ENCODE peak calls at places on chromosomes 12 and 14, in four cellular contexts. One of them, this sample, is unnamed.
A peak's percentile ranks its signal among the peaks of the same experiment; 100 is the strongest.

GRCh38 chr14:41488401-41488800 is 118.3 kb upstream of the LRFN5 start:
- DNase-seq in ELR: no peak
- DNase-seq in hypothalamus: no peak
- DNase-seq in substantia nigra: no peak
- DNase-seq in this sample: no peak

GRCh38 chr12:112841891-112842290 is 50.3 kb downstream of the RPH3A start:
- DNase-seq in ELR: peak; percentile 69
- DNase-seq in hypothalamus: no peak
- DNase-seq in substantia nigra: no peak
- DNase-seq in this sample: no peak

GRCh38 chr14:32588448-32589320 is 259.6 kb downstream of the AKAP6 start:
- DNase-seq in ELR: peak; percentile 66
- DNase-seq in hypothalamus: no peak
- DNase-seq in substantia nigra: no peak
- DNase-seq in this sample: peak; percentile 54

GRCh38 chr14:101030586-101030985 is 127.1 kb upstream of the RTL1 start:
- DNase-seq in ELR: no peak
- DNase-seq in hypothalamus: no peak
- DNase-seq in substantia nigra: no peak
- DNase-seq in this sample: no peak

GRCh38 chr12:92538970-92539749 is 163.6 kb upstream of the PLEKHG7 start:
- DNase-seq in ELR: peak; percentile 68
- DNase-seq in hypothalamus: no peak
- DNase-seq in substantia nigra: no peak
- DNase-seq in this sample: peak; percentile 95

GRCh38 chr12:113766133-113766879 is 199.8 kb downstream of the RBM19 start:
- DNase-seq in ELR: no peak
- DNase-seq in hypothalamus: no peak
- DNase-seq in substantia nigra: no peak
- DNase-seq in this sample: no peak

GRCh38 chr12:53481957-53482586 is 17.2 kb downstream of the MAP3K12 start:
- DNase-seq in ELR: peak; percentile 65
- DNase-seq in hypothalamus: no peak
- DNase-seq in substantia nigra: no peak
- DNase-seq in this sample: no peak

GRCh38 chr12:108799528-108800243 is 57.7 kb downstream of the SSH1 start:
- DNase-seq in ELR: no peak
- DNase-seq in hypothalamus: no peak
- DNase-seq in substantia nigra: no peak
- DNase-seq in this sample: no peak

GRCh38 chr14:64639340-64639821 is 64.8 kb upstream of the PLEKHG3 start:
- DNase-seq in ELR: no peak
- DNase-seq in hypothalamus: no peak
- DNase-seq in substantia nigra: no peak
- DNase-seq in this sample: no peak

GRCh38 chr14:28772613-28773012 is 6.0 kb downstream of the FOXG1 start:
- DNase-seq in ELR: no peak
- DNase-seq in hypothalamus: no peak
- DNase-seq in substantia nigra: no peak
- DNase-seq in this sample: no peak

GRCh38 chr12:120515496-120515895 is 13.5 kb downstream of the COQ5 start:
- DNase-seq in ELR: no peak
- DNase-seq in hypothalamus: no peak
- DNase-seq in substantia nigra: no peak
- DNase-seq in this sample: no peak

GRCh38 chr12:27151479-27151878 is 69.1 kb upstream of the C12orf71 start:
- DNase-seq in ELR: no peak
- DNase-seq in hypothalamus: no peak
- DNase-seq in substantia nigra: no peak
- DNase-seq in this sample: no peak

GRCh38 chr12:126347421-126347820 is 1282.2 kb downstream of the AACS start:
- DNase-seq in ELR: no peak
- DNase-seq in hypothalamus: no peak
- DNase-seq in substantia nigra: no peak
- DNase-seq in this sample: no peak

GRCh38 chr14:55721353-55721752 is 141.3 kb downstream of the KTN1 start:
- DNase-seq in ELR: peak; percentile 84
- DNase-seq in hypothalamus: no peak
- DNase-seq in substantia nigra: no peak
- DNase-seq in this sample: peak; percentile 96

GRCh38 chr14:99643343-99643742 is 1.6 kb upstream of the HHIPL1 start:
- DNase-seq in ELR: no peak
- DNase-seq in hypothalamus: no peak
- DNase-seq in substantia nigra: no peak
- DNase-seq in this sample: no peak

GRCh38 chr12:93785262-93786010 is 108.3 kb downstream of the CRADD start:
- DNase-seq in ELR: peak; percentile 99
- DNase-seq in hypothalamus: no peak
- DNase-seq in substantia nigra: no peak
- DNase-seq in this sample: peak; percentile 98

GRCh38 chr12:15164997-15165659 is 56.1 kb downstream of the RERG start:
- DNase-seq in ELR: peak; percentile 9
- DNase-seq in hypothalamus: no peak
- DNase-seq in substantia nigra: no peak
- DNase-seq in this sample: peak; percentile 62

GRCh38 chr14:53701108-53701875 is 255.3 kb downstream of the BMP4 start:
- DNase-seq in ELR: no peak
- DNase-seq in hypothalamus: no peak
- DNase-seq in substantia nigra: no peak
- DNase-seq in this sample: no peak

GRCh38 chr12:1130164-1130563 is 139.1 kb downstream of the ERC1 start:
- DNase-seq in ELR: peak; percentile 15
- DNase-seq in hypothalamus: no peak
- DNase-seq in substantia nigra: no peak
- DNase-seq in this sample: no peak

GRCh38 chr12:56998981-56999380 is 7.4 kb downstream of the ZBTB39 start:
- DNase-seq in ELR: no peak
- DNase-seq in hypothalamus: no peak
- DNase-seq in substantia nigra: no peak
- DNase-seq in this sample: no peak

GRCh38 chr14:67393689-67394088 is 18.3 kb downstream of the PLEK2 start:
- DNase-seq in ELR: no peak
- DNase-seq in hypothalamus: no peak
- DNase-seq in substantia nigra: no peak
- DNase-seq in this sample: peak; percentile 15

GRCh38 chr12:131942671-131943070 is 7.1 kb upstream of the EP400 start:
- DNase-seq in ELR: no peak
- DNase-seq in hypothalamus: no peak
- DNase-seq in substantia nigra: no peak
- DNase-seq in this sample: no peak

GRCh38 chr14:77314539-77314938 is 6.1 kb downstream of the POMT2 start:
- DNase-seq in ELR: no peak
- DNase-seq in hypothalamus: no peak
- DNase-seq in substantia nigra: no peak
- DNase-seq in this sample: no peak

GRCh38 chr12:59382678-59383425 is 213.0 kb upstream of the SLC16A7 start:
- DNase-seq in ELR: no peak
- DNase-seq in hypothalamus: no peak
- DNase-seq in substantia nigra: no peak
- DNase-seq in this sample: no peak

GRCh38 chr12:104702565-104703139 is 245.9 kb downstream of the CHST11 start:
- DNase-seq in ELR: peak; percentile 40
- DNase-seq in hypothalamus: no peak
- DNase-seq in substantia nigra: no peak
- DNase-seq in this sample: no peak

GRCh38 chr12:108846320-108846719 is 11.1 kb downstream of the SSH1 start:
- DNase-seq in ELR: no peak
- DNase-seq in hypothalamus: no peak
- DNase-seq in substantia nigra: peak; percentile 72
- DNase-seq in this sample: peak; percentile 44

This sample was measured in LHCN-M2.